ENCODE peak calls at places on chromosomes 11 and 22, in ten cellular contexts. F is T-cell; P is small intestine; M is GM10248; S is EL; H is fibroblast of mammary gland; E is progenitor cell of endocrine pancreas; Z is stimulated activated CD4-positive, alpha-beta T cell treated with anti-CD3 and anti-CD28 coated beads, Interleukin-2, amount 100 ng/mL, for 48 hours; N is RWPE1; C is CD8-positive, alpha-beta memory T cell. O is an unnamed sample.

GRCh38 chr11:67397536-67397935 is 4.1 kb downstream of the PPP1CA start:
- DNase-seq in F (no peak), P (no peak), M (no peak), S (no peak), H (no peak), E (no peak), Z (no peak), N (no peak), C (no peak), O (no peak)

GRCh38 chr11:46360878-46361277 is 13.6 kb downstream of the DGKZ start:
- DNase-seq in F (no peak), P (no peak), M (no peak), S (no peak), H (no peak), E (no peak), Z (no peak), N (no peak), C (no peak), O (no peak)

GRCh38 chr11:125071831-125072209 is 8.7 kb downstream of the SLC37A2 start:
- DNase-seq in F (no peak), P (peak), M (peak), S (no peak), H (no peak), E (no peak), Z (no peak), N (no peak), C (no peak), O (no peak)

GRCh38 chr22:40407021-40407761 is 36.8 kb downstream of the SGSM3 start:
- DNase-seq in F (no peak), P (no peak), M (no peak), S (no peak), H (no peak), E (no peak), Z (no peak), N (no peak), C (no peak), O (no peak)

GRCh38 chr11:121451178-121451981 is 734 bp upstream of the SORL1 start:
- DNase-seq in F (peak), P (peak), M (no peak), S (no peak), H (no peak), E (no peak), Z (no peak), N (no peak), C (no peak), O (no peak)

GRCh38 chr11:6362868-6363678 is 27.2 kb upstream of the SMPD1 start:
- DNase-seq in F (peak), P (peak), M (peak), S (peak), H (peak), E (peak), Z (peak), N (peak), C (peak), O (peak)

GRCh38 chr22:19664951-19665783 is 49.1 kb upstream of the SEPTIN5 start:
- DNase-seq in F (no peak), P (no peak), M (no peak), S (no peak), H (no peak), E (no peak), Z (no peak), N (no peak), C (no peak), O (no peak)

GRCh38 chr22:23035557-23036277 is 34.6 kb upstream of the GNAZ start:
- DNase-seq in F (no peak), P (no peak), M (peak), S (no peak), H (no peak), E (no peak), Z (no peak), N (no peak), C (no peak), O (no peak)

GRCh38 chr22:45478108-45478771 is 24.4 kb upstream of the FBLN1 start:
- DNase-seq in F (no peak), P (no peak), M (no peak), S (peak), H (peak), E (no peak), Z (no peak), N (peak), C (no peak), O (peak)

GRCh38 chr11:111320728-111321568 is 22.6 kb downstream of the POU2AF3 start:
- DNase-seq in F (no peak), P (peak), M (no peak), S (no peak), H (no peak), E (no peak), Z (no peak), N (no peak), C (no peak), O (no peak)

GRCh38 chr11:134527382-134528243 is 115.6 kb upstream of the B3GAT1 start:
- DNase-seq in F (no peak), P (no peak), M (no peak), S (no peak), H (no peak), E (no peak), Z (no peak), N (no peak), C (peak), O (no peak)

GRCh38 chr22:37353839-37354238 is 71.5 kb downstream of the CYTH4 start:
- DNase-seq in F (no peak), P (no peak), M (no peak), S (no peak), H (no peak), E (no peak), Z (no peak), N (peak), C (no peak), O (no peak)

GRCh38 chr11:94583885-94584500 is 16.8 kb downstream of the PIWIL4 start:
- DNase-seq in F (no peak), P (no peak), M (peak), S (peak), H (peak), E (no peak), Z (no peak), N (no peak), C (no peak), O (no peak)

GRCh38 chr11:126640186-126640585 is 284.7 kb downstream of the ST3GAL4 start:
- DNase-seq in F (no peak), P (no peak), M (no peak), S (no peak), H (no peak), E (no peak), Z (no peak), N (no peak), C (no peak), O (no peak)

GRCh38 chr11:128299132-128299726 is 288.1 kb downstream of the ETS1 start:
- DNase-seq in F (no peak), P (no peak), M (no peak), S (peak), H (peak), E (no peak), Z (no peak), N (no peak), C (no peak), O (no peak)

GRCh38 chr11:22668005-22668796 is 1.8 kb downstream of the GAS2 start:
- DNase-seq in F (no peak), P (no peak), M (no peak), S (no peak), H (no peak), E (no peak), Z (no peak), N (no peak), C (no peak), O (no peak)

GRCh38 chr22:30655532-30655931 is 12.1 kb downstream of the DUSP18 start:
- DNase-seq in F (no peak), P (no peak), M (no peak), S (no peak), H (no peak), E (no peak), Z (no peak), N (no peak), C (no peak), O (no peak)